ENCODE peak calls at places on chromosomes 7 and 10, in nine cellular contexts. One of them, this sample, is unnamed.

GRCh38 chr7:73708961-73709360 is 10.5 kb downstream of the STX1A start:
- DNase-seq in ovary: no peak
- DNase-seq in IMR-90: no peak
- DNase-seq in HCT116: no peak
- DNase-seq in pancreas: no peak
- DNase-seq in brain microvascular endothelial cell: no peak
- DNase-seq in cardiac muscle cell: no peak
- DNase-seq in aorta: no peak
- DNase-seq in foreskin keratinocyte: no peak
- DNase-seq in this sample: no peak

GRCh38 chr10:131205556-131205955 is 106.0 kb downstream of the TCERG1L start:
- DNase-seq in aorta: no peak
- DNase-seq in IMR-90: no peak
- DNase-seq in ovary: peak
- DNase-seq in cardiac muscle cell: no peak
- DNase-seq in pancreas: no peak
- DNase-seq in HCT116: no peak
- DNase-seq in brain microvascular endothelial cell: no peak
- DNase-seq in foreskin keratinocyte: no peak
- DNase-seq in this sample: no peak

GRCh38 chr7:110835209-110835608 is 255.7 kb upstream of the LRRN3 start:
- DNase-seq in foreskin keratinocyte: peak
- DNase-seq in HCT116: no peak
- DNase-seq in aorta: no peak
- DNase-seq in IMR-90: no peak
- DNase-seq in cardiac muscle cell: no peak
- DNase-seq in ovary: no peak
- DNase-seq in brain microvascular endothelial cell: no peak
- DNase-seq in pancreas: no peak
- DNase-seq in this sample: no peak

GRCh38 chr7:148856891-148857290 is 27.2 kb downstream of the EZH2 start:
- DNase-seq in IMR-90: peak
- DNase-seq in aorta: no peak
- DNase-seq in cardiac muscle cell: no peak
- DNase-seq in ovary: no peak
- DNase-seq in HCT116: no peak
- DNase-seq in pancreas: no peak
- DNase-seq in brain microvascular endothelial cell: peak
- DNase-seq in foreskin keratinocyte: no peak
- DNase-seq in this sample: no peak

GRCh38 chr7:142632291-142633134 is 116.8 kb upstream of the PRSS1 start:
- DNase-seq in ovary: peak
- DNase-seq in foreskin keratinocyte: peak
- DNase-seq in HCT116: peak
- DNase-seq in aorta: no peak
- DNase-seq in cardiac muscle cell: peak
- DNase-seq in IMR-90: peak
- DNase-seq in brain microvascular endothelial cell: peak
- DNase-seq in pancreas: peak
- DNase-seq in this sample: no peak

GRCh38 chr10:24756283-24756682 is 32.6 kb upstream of the ARHGAP21 start:
- DNase-seq in foreskin keratinocyte: peak
- DNase-seq in IMR-90: no peak
- DNase-seq in pancreas: no peak
- DNase-seq in brain microvascular endothelial cell: no peak
- DNase-seq in cardiac muscle cell: no peak
- DNase-seq in HCT116: no peak
- DNase-seq in aorta: no peak
- DNase-seq in ovary: no peak
- DNase-seq in this sample: no peak

GRCh38 chr10:120961720-120962259 is 110.6 kb downstream of the WDR11 start:
- DNase-seq in HCT116: no peak
- DNase-seq in IMR-90: no peak
- DNase-seq in aorta: no peak
- DNase-seq in ovary: no peak
- DNase-seq in pancreas: no peak
- DNase-seq in brain microvascular endothelial cell: no peak
- DNase-seq in foreskin keratinocyte: no peak
- DNase-seq in cardiac muscle cell: no peak
- DNase-seq in this sample: no peak

GRCh38 chr7:29091722-29092121 is 54.6 kb downstream of the CPVL start:
- DNase-seq in ovary: no peak
- DNase-seq in aorta: no peak
- DNase-seq in HCT116: no peak
- DNase-seq in pancreas: no peak
- DNase-seq in brain microvascular endothelial cell: no peak
- DNase-seq in foreskin keratinocyte: no peak
- DNase-seq in IMR-90: no peak
- DNase-seq in cardiac muscle cell: no peak
- DNase-seq in this sample: no peak

GRCh38 chr10:26486985-26487850 is 49.1 kb downstream of the APBB1IP start:
- DNase-seq in cardiac muscle cell: no peak
- DNase-seq in HCT116: peak
- DNase-seq in foreskin keratinocyte: peak
- DNase-seq in pancreas: no peak
- DNase-seq in IMR-90: peak
- DNase-seq in ovary: no peak
- DNase-seq in brain microvascular endothelial cell: peak
- DNase-seq in aorta: peak
- DNase-seq in this sample: no peak

GRCh38 chr10:114526112-114526496 is 121.8 kb upstream of the AFAP1L2 start:
- DNase-seq in pancreas: no peak
- DNase-seq in ovary: no peak
- DNase-seq in HCT116: no peak
- DNase-seq in cardiac muscle cell: no peak
- DNase-seq in IMR-90: peak
- DNase-seq in aorta: no peak
- DNase-seq in foreskin keratinocyte: no peak
- DNase-seq in brain microvascular endothelial cell: peak
- DNase-seq in this sample: no peak

GRCh38 chr7:147170341-147171012 is 1053.9 kb downstream of the CNTNAP2 start:
- DNase-seq in foreskin keratinocyte: no peak
- DNase-seq in cardiac muscle cell: no peak
- DNase-seq in IMR-90: no peak
- DNase-seq in HCT116: no peak
- DNase-seq in pancreas: peak
- DNase-seq in brain microvascular endothelial cell: no peak
- DNase-seq in aorta: no peak
- DNase-seq in ovary: no peak
- DNase-seq in this sample: no peak

GRCh38 chr10:75403144-75404022 is 1.8 kb upstream of the ZNF503 start:
- DNase-seq in HCT116: no peak
- DNase-seq in ovary: peak
- DNase-seq in IMR-90: no peak
- DNase-seq in pancreas: peak
- DNase-seq in aorta: peak
- DNase-seq in brain microvascular endothelial cell: no peak
- DNase-seq in cardiac muscle cell: peak
- DNase-seq in foreskin keratinocyte: peak
- DNase-seq in this sample: no peak

GRCh38 chr10:132483394-132483793 is 54.2 kb upstream of the INPP5A start:
- DNase-seq in IMR-90: no peak
- DNase-seq in cardiac muscle cell: no peak
- DNase-seq in HCT116: no peak
- DNase-seq in aorta: no peak
- DNase-seq in brain microvascular endothelial cell: no peak
- DNase-seq in pancreas: no peak
- DNase-seq in foreskin keratinocyte: no peak
- DNase-seq in ovary: no peak
- DNase-seq in this sample: no peak

GRCh38 chr10:105770813-105771212 is 1129.7 kb downstream of the SORCS3 start:
- DNase-seq in IMR-90: no peak
- DNase-seq in aorta: no peak
- DNase-seq in brain microvascular endothelial cell: no peak
- DNase-seq in HCT116: no peak
- DNase-seq in ovary: no peak
- DNase-seq in pancreas: no peak
- DNase-seq in foreskin keratinocyte: no peak
- DNase-seq in cardiac muscle cell: peak
- DNase-seq in this sample: no peak

GRCh38 chr7:27184342-27185012 is 555 bp downstream of the HOXA11 start:
- DNase-seq in pancreas: peak
- DNase-seq in brain microvascular endothelial cell: no peak
- DNase-seq in HCT116: no peak
- DNase-seq in aorta: peak
- DNase-seq in foreskin keratinocyte: no peak
- DNase-seq in ovary: peak
- DNase-seq in cardiac muscle cell: peak
- DNase-seq in IMR-90: peak
- DNase-seq in this sample: no peak

GRCh38 chr7:156400046-156400445 is 240.5 kb upstream of the RNF32 start:
- DNase-seq in foreskin keratinocyte: no peak
- DNase-seq in HCT116: no peak
- DNase-seq in aorta: no peak
- DNase-seq in ovary: no peak
- DNase-seq in pancreas: no peak
- DNase-seq in brain microvascular endothelial cell: no peak
- DNase-seq in IMR-90: no peak
- DNase-seq in cardiac muscle cell: no peak
- DNase-seq in this sample: no peak

GRCh38 chr10:29130190-29130673 is 158.6 kb upstream of the LYZL1 start:
- DNase-seq in aorta: no peak
- DNase-seq in foreskin keratinocyte: peak
- DNase-seq in brain microvascular endothelial cell: no peak
- DNase-seq in IMR-90: peak
- DNase-seq in cardiac muscle cell: peak
- DNase-seq in HCT116: peak
- DNase-seq in pancreas: no peak
- DNase-seq in ovary: no peak
- DNase-seq in this sample: no peak

GRCh38 chr7:5429857-5430611 is 6.4 kb upstream of the TNRC18 start:
- DNase-seq in pancreas: peak
- DNase-seq in cardiac muscle cell: peak
- DNase-seq in HCT116: no peak
- DNase-seq in ovary: peak
- DNase-seq in brain microvascular endothelial cell: no peak
- DNase-seq in IMR-90: peak
- DNase-seq in aorta: no peak
- DNase-seq in foreskin keratinocyte: peak
- DNase-seq in this sample: no peak

DNA sequence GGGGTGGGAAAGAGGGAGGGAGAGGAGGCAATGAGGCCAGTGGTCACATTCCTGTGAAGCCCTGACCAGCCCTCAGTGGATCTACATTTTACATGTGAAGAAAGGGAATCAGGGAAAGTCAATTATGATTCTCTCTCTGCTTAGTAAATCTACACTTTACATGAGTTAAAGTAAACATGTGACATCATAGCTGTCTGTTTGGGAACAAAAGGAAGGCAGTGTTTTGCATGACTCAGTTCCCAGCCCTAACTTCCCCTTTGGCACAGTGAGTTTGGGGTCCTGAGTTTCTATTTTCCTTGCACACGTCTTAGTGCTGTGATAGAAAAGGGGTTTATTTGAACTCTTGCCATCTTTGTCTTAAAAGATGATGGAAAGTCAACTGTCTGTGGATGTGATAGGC is 615.1 kb downstream of the SDK1 start:
- DNase-seq in aorta: no peak
- DNase-seq in ovary: no peak
- DNase-seq in pancreas: no peak
- DNase-seq in IMR-90: peak
- DNase-seq in brain microvascular endothelial cell: peak
- DNase-seq in foreskin keratinocyte: peak
- DNase-seq in HCT116: no peak
- DNase-seq in cardiac muscle cell: no peak
- DNase-seq in this sample: peak
- H3K27ac ChIP-seq in aorta: no peak
- H3K27ac ChIP-seq in ovary: no peak
- H3K27ac ChIP-seq in pancreas: no peak
- H3K27ac ChIP-seq in IMR-90: no peak
- H3K27ac ChIP-seq in brain microvascular endothelial cell: peak
- H3K27ac ChIP-seq in foreskin keratinocyte: no peak
- H3K27ac ChIP-seq in HCT116: no peak
- H3K27ac ChIP-seq in cardiac muscle cell: no peak
- H3K27ac ChIP-seq in this sample: no peak

GRCh38 chr10:81096558-81096957 is 558.9 kb downstream of the SH2D4B start:
- DNase-seq in ovary: no peak
- DNase-seq in foreskin keratinocyte: no peak
- DNase-seq in HCT116: no peak
- DNase-seq in pancreas: no peak
- DNase-seq in cardiac muscle cell: no peak
- DNase-seq in IMR-90: no peak
- DNase-seq in aorta: no peak
- DNase-seq in brain microvascular endothelial cell: no peak
- DNase-seq in this sample: no peak
- H3K27ac ChIP-seq in ovary: no peak
- H3K27ac ChIP-seq in foreskin keratinocyte: no peak
- H3K27ac ChIP-seq in HCT116: no peak
- H3K27ac ChIP-seq in pancreas: no peak
- H3K27ac ChIP-seq in cardiac muscle cell: no peak
- H3K27ac ChIP-seq in IMR-90: no peak
- H3K27ac ChIP-seq in aorta: no peak
- H3K27ac ChIP-seq in brain microvascular endothelial cell: no peak
- H3K27ac ChIP-seq in this sample: no peak

GRCh38 chr7:39084344-39084743 is 106.6 kb downstream of the POU6F2 start:
- DNase-seq in brain microvascular endothelial cell: no peak
- DNase-seq in IMR-90: no peak
- DNase-seq in pancreas: no peak
- DNase-seq in aorta: no peak
- DNase-seq in cardiac muscle cell: no peak
- DNase-seq in foreskin keratinocyte: no peak
- DNase-seq in HCT116: no peak
- DNase-seq in ovary: no peak
- DNase-seq in this sample: no peak

GRCh38 chr7:39083781-39084180 is 106.1 kb downstream of the POU6F2 start:
- DNase-seq in aorta: no peak
- DNase-seq in brain microvascular endothelial cell: no peak
- DNase-seq in IMR-90: no peak
- DNase-seq in pancreas: no peak
- DNase-seq in HCT116: no peak
- DNase-seq in foreskin keratinocyte: no peak
- DNase-seq in cardiac muscle cell: no peak
- DNase-seq in ovary: no peak
- DNase-seq in this sample: no peak

GRCh38 chr7:39086638-39087360 is 109.1 kb downstream of the POU6F2 start:
- DNase-seq in brain microvascular endothelial cell: no peak
- DNase-seq in foreskin keratinocyte: no peak
- DNase-seq in cardiac muscle cell: no peak
- DNase-seq in aorta: no peak
- DNase-seq in ovary: no peak
- DNase-seq in HCT116: no peak
- DNase-seq in IMR-90: no peak
- DNase-seq in pancreas: no peak
- DNase-seq in this sample: no peak

GRCh38 chr7:39085189-39085588 is 107.5 kb downstream of the POU6F2 start:
- DNase-seq in brain microvascular endothelial cell: no peak
- DNase-seq in foreskin keratinocyte: no peak
- DNase-seq in pancreas: no peak
- DNase-seq in ovary: no peak
- DNase-seq in aorta: no peak
- DNase-seq in cardiac muscle cell: no peak
- DNase-seq in HCT116: no peak
- DNase-seq in IMR-90: no peak
- DNase-seq in this sample: no peak

GRCh38 chr7:39085590-39086049 is 107.9 kb downstream of the POU6F2 start:
- DNase-seq in HCT116: no peak
- DNase-seq in aorta: no peak
- DNase-seq in foreskin keratinocyte: no peak
- DNase-seq in pancreas: no peak
- DNase-seq in ovary: no peak
- DNase-seq in brain microvascular endothelial cell: peak
- DNase-seq in IMR-90: no peak
- DNase-seq in cardiac muscle cell: peak
- DNase-seq in this sample: no peak
- H3K27ac ChIP-seq in HCT116: no peak
- H3K27ac ChIP-seq in aorta: no peak
- H3K27ac ChIP-seq in foreskin keratinocyte: no peak
- H3K27ac ChIP-seq in pancreas: no peak
- H3K27ac ChIP-seq in ovary: no peak
- H3K27ac ChIP-seq in brain microvascular endothelial cell: no peak
- H3K27ac ChIP-seq in IMR-90: no peak
- H3K27ac ChIP-seq in cardiac muscle cell: no peak
- H3K27ac ChIP-seq in this sample: no peak

GRCh38 chr10:124655191-124656112 is 88.7 kb downstream of the FAM53B start:
- DNase-seq in aorta: no peak
- DNase-seq in pancreas: peak
- DNase-seq in ovary: no peak
- DNase-seq in cardiac muscle cell: no peak
- DNase-seq in foreskin keratinocyte: no peak
- DNase-seq in IMR-90: no peak
- DNase-seq in brain microvascular endothelial cell: no peak
- DNase-seq in HCT116: no peak
- DNase-seq in this sample: no peak
- H3K27ac ChIP-seq in aorta: no peak
- H3K27ac ChIP-seq in pancreas: no peak
- H3K27ac ChIP-seq in ovary: no peak
- H3K27ac ChIP-seq in cardiac muscle cell: no peak
- H3K27ac ChIP-seq in foreskin keratinocyte: peak
- H3K27ac ChIP-seq in IMR-90: no peak
- H3K27ac ChIP-seq in brain microvascular endothelial cell: no peak
- H3K27ac ChIP-seq in HCT116: no peak
- H3K27ac ChIP-seq in this sample: peak